ENCODE peak calls at places on chromosomes 2 and 18, in six cellular contexts. One of them, this sample, is unnamed.

GRCh38 chr2:170587937-170588336 is 127.2 kb upstream of the SP5 start:
- DNase-seq in foreskin fibroblast: peak
- DNase-seq in fibroblast of pulmonary artery: no peak
- DNase-seq in IMR-90: no peak
- DNase-seq in psoas muscle: no peak
- DNase-seq in fibroblast of mammary gland: peak
- DNase-seq in this sample: no peak

GRCh38 chr2:107595749-107596148 is 230.9 kb upstream of the RGPD4 start:
- DNase-seq in foreskin fibroblast: peak
- DNase-seq in fibroblast of pulmonary artery: peak
- DNase-seq in IMR-90: peak
- DNase-seq in psoas muscle: no peak
- DNase-seq in fibroblast of mammary gland: peak
- DNase-seq in this sample: peak

GRCh38 chr2:184357033-184357432 is 241.3 kb upstream of the ZNF804A start:
- DNase-seq in foreskin fibroblast: no peak
- DNase-seq in fibroblast of pulmonary artery: no peak
- DNase-seq in IMR-90: no peak
- DNase-seq in psoas muscle: no peak
- DNase-seq in fibroblast of mammary gland: no peak
- DNase-seq in this sample: no peak

GRCh38 chr2:189143930-189144329 is 35.6 kb downstream of the COL5A2 start:
- DNase-seq in foreskin fibroblast: peak
- DNase-seq in fibroblast of pulmonary artery: peak
- DNase-seq in IMR-90: peak
- DNase-seq in psoas muscle: no peak
- DNase-seq in fibroblast of mammary gland: peak
- DNase-seq in this sample: peak

GRCh38 chr2:56654936-56655335 is 471.1 kb downstream of the CCDC85A start:
- DNase-seq in foreskin fibroblast: no peak
- DNase-seq in fibroblast of pulmonary artery: no peak
- DNase-seq in IMR-90: no peak
- DNase-seq in psoas muscle: no peak
- DNase-seq in fibroblast of mammary gland: peak
- DNase-seq in this sample: no peak

GRCh38 chr2:66890286-66890812 is 455.4 kb downstream of the MEIS1 start:
- DNase-seq in foreskin fibroblast: peak
- DNase-seq in fibroblast of pulmonary artery: peak
- DNase-seq in IMR-90: peak
- DNase-seq in psoas muscle: no peak
- DNase-seq in fibroblast of mammary gland: no peak
- DNase-seq in this sample: no peak

GRCh38 chr18:58468191-58468590 is 160.7 kb downstream of the ALPK2 start:
- DNase-seq in foreskin fibroblast: no peak
- DNase-seq in fibroblast of pulmonary artery: no peak
- DNase-seq in IMR-90: no peak
- DNase-seq in psoas muscle: no peak
- DNase-seq in fibroblast of mammary gland: no peak
- DNase-seq in this sample: no peak

GRCh38 chr18:80157708-80158343 is 48.8 kb downstream of the ADNP2 start:
- DNase-seq in foreskin fibroblast: peak
- DNase-seq in fibroblast of pulmonary artery: peak
- DNase-seq in IMR-90: peak
- DNase-seq in psoas muscle: peak
- DNase-seq in fibroblast of mammary gland: peak
- DNase-seq in this sample: peak

GRCh38 chr2:152609699-152610098 is 107.6 kb downstream of the PRPF40A start:
- DNase-seq in foreskin fibroblast: no peak
- DNase-seq in fibroblast of pulmonary artery: no peak
- DNase-seq in IMR-90: no peak
- DNase-seq in psoas muscle: no peak
- DNase-seq in fibroblast of mammary gland: no peak
- DNase-seq in this sample: no peak

GRCh38 chr2:61585383-61585782 is 47.2 kb upstream of the XPO1 start:
- DNase-seq in foreskin fibroblast: no peak
- DNase-seq in fibroblast of pulmonary artery: peak
- DNase-seq in IMR-90: no peak
- DNase-seq in psoas muscle: no peak
- DNase-seq in fibroblast of mammary gland: no peak
- DNase-seq in this sample: no peak

GRCh38 chr2:177666408-177666807 is 273.8 kb downstream of the AGPS start:
- DNase-seq in foreskin fibroblast: peak
- DNase-seq in fibroblast of pulmonary artery: peak
- DNase-seq in IMR-90: peak
- DNase-seq in psoas muscle: no peak
- DNase-seq in fibroblast of mammary gland: peak
- DNase-seq in this sample: peak

GRCh38 chr18:40863801-40864200 is 1091.2 kb upstream of the PIK3C3 start:
- DNase-seq in foreskin fibroblast: no peak
- DNase-seq in fibroblast of pulmonary artery: no peak
- DNase-seq in IMR-90: no peak
- DNase-seq in psoas muscle: no peak
- DNase-seq in fibroblast of mammary gland: no peak
- DNase-seq in this sample: no peak

GRCh38 chr2:68252407-68253210 is at the start of gene PPP3R1:
- DNase-seq in foreskin fibroblast: peak
- DNase-seq in fibroblast of pulmonary artery: peak
- DNase-seq in IMR-90: peak
- DNase-seq in psoas muscle: peak
- DNase-seq in fibroblast of mammary gland: peak
- DNase-seq in this sample: peak

GRCh38 chr2:179538406-179538805 is 273.8 kb upstream of the SESTD1 start:
- DNase-seq in foreskin fibroblast: peak
- DNase-seq in fibroblast of pulmonary artery: peak
- DNase-seq in IMR-90: peak
- DNase-seq in psoas muscle: no peak
- DNase-seq in fibroblast of mammary gland: peak
- DNase-seq in this sample: no peak

GRCh38 chr2:2846379-2847130 is 515.5 kb upstream of the MYT1L start:
- DNase-seq in foreskin fibroblast: no peak
- DNase-seq in fibroblast of pulmonary artery: no peak
- DNase-seq in IMR-90: no peak
- DNase-seq in psoas muscle: peak
- DNase-seq in fibroblast of mammary gland: no peak
- DNase-seq in this sample: no peak

GRCh38 chr2:145386973-145387372 is 867.1 kb upstream of the ZEB2 start:
- DNase-seq in foreskin fibroblast: no peak
- DNase-seq in fibroblast of pulmonary artery: no peak
- DNase-seq in IMR-90: no peak
- DNase-seq in psoas muscle: no peak
- DNase-seq in fibroblast of mammary gland: no peak
- DNase-seq in this sample: no peak

GRCh38 chr2:150598383-150598782 is 110.9 kb upstream of the RND3 start:
- DNase-seq in foreskin fibroblast: peak
- DNase-seq in fibroblast of pulmonary artery: no peak
- DNase-seq in IMR-90: no peak
- DNase-seq in psoas muscle: no peak
- DNase-seq in fibroblast of mammary gland: no peak
- DNase-seq in this sample: no peak

GRCh38 chr2:135999899-136000298 is 14.5 kb upstream of the DARS1 start:
- DNase-seq in foreskin fibroblast: no peak
- DNase-seq in fibroblast of pulmonary artery: no peak
- DNase-seq in IMR-90: no peak
- DNase-seq in psoas muscle: no peak
- DNase-seq in fibroblast of mammary gland: no peak
- DNase-seq in this sample: no peak

GRCh38 chr2:16330012-16330411 is 335.6 kb downstream of the CYRIA start:
- DNase-seq in foreskin fibroblast: no peak
- DNase-seq in fibroblast of pulmonary artery: no peak
- DNase-seq in IMR-90: no peak
- DNase-seq in psoas muscle: no peak
- DNase-seq in fibroblast of mammary gland: no peak
- DNase-seq in this sample: no peak

GRCh38 chr18:30254331-30254730 is 788.2 kb downstream of the DSC3 start:
- DNase-seq in foreskin fibroblast: no peak
- DNase-seq in fibroblast of pulmonary artery: no peak
- DNase-seq in IMR-90: no peak
- DNase-seq in psoas muscle: no peak
- DNase-seq in fibroblast of mammary gland: no peak
- DNase-seq in this sample: no peak

GRCh38 chr2:18268400-18268799 is 292.1 kb downstream of the RDH14 start:
- DNase-seq in foreskin fibroblast: peak
- DNase-seq in fibroblast of pulmonary artery: no peak
- DNase-seq in IMR-90: peak
- DNase-seq in psoas muscle: no peak
- DNase-seq in fibroblast of mammary gland: peak
- DNase-seq in this sample: no peak

GRCh38 chr2:57720728-57721627 is 325.6 kb upstream of the VRK2 start:
- DNase-seq in foreskin fibroblast: peak
- DNase-seq in fibroblast of pulmonary artery: peak
- DNase-seq in IMR-90: peak
- DNase-seq in psoas muscle: no peak
- DNase-seq in fibroblast of mammary gland: peak
- DNase-seq in this sample: peak

GRCh38 chr2:191376981-191377629 is 131.9 kb downstream of the MYO1B start:
- DNase-seq in foreskin fibroblast: peak
- DNase-seq in fibroblast of pulmonary artery: peak
- DNase-seq in IMR-90: peak
- DNase-seq in psoas muscle: peak
- DNase-seq in fibroblast of mammary gland: peak
- DNase-seq in this sample: peak

GRCh38 chr18:10379511-10379910 is 74.9 kb upstream of the APCDD1 start:
- DNase-seq in foreskin fibroblast: peak
- DNase-seq in fibroblast of pulmonary artery: no peak
- DNase-seq in IMR-90: peak
- DNase-seq in psoas muscle: no peak
- DNase-seq in fibroblast of mammary gland: peak
- DNase-seq in this sample: peak

GRCh38 chr2:241956521-241957110 is 87.1 kb downstream of the RTP5 start:
- DNase-seq in foreskin fibroblast: no peak
- DNase-seq in fibroblast of pulmonary artery: no peak
- DNase-seq in IMR-90: no peak
- DNase-seq in psoas muscle: no peak
- DNase-seq in fibroblast of mammary gland: no peak
- DNase-seq in this sample: no peak

GRCh38 chr18:75727479-75727878 is 300.0 kb upstream of the SMIM21 start:
- DNase-seq in foreskin fibroblast: peak
- DNase-seq in fibroblast of pulmonary artery: peak
- DNase-seq in IMR-90: peak
- DNase-seq in psoas muscle: no peak
- DNase-seq in fibroblast of mammary gland: peak
- DNase-seq in this sample: no peak

GRCh38 chr18:7601249-7601620 is 34.1 kb downstream of the PTPRM start:
- DNase-seq in foreskin fibroblast: peak
- DNase-seq in fibroblast of pulmonary artery: peak
- DNase-seq in IMR-90: peak
- DNase-seq in psoas muscle: no peak
- DNase-seq in fibroblast of mammary gland: peak
- DNase-seq in this sample: peak

GRCh38 chr18:31445908-31446307 is 1.6 kb upstream of the DSG3 start:
- DNase-seq in foreskin fibroblast: no peak
- DNase-seq in fibroblast of pulmonary artery: no peak
- DNase-seq in IMR-90: no peak
- DNase-seq in psoas muscle: no peak
- DNase-seq in fibroblast of mammary gland: no peak
- DNase-seq in this sample: no peak

GRCh38 chr2:138432971-138433370 is 68.6 kb upstream of the SPOPL start:
- DNase-seq in foreskin fibroblast: peak
- DNase-seq in fibroblast of pulmonary artery: peak
- DNase-seq in IMR-90: peak
- DNase-seq in psoas muscle: no peak
- DNase-seq in fibroblast of mammary gland: peak
- DNase-seq in this sample: no peak

GRCh38 chr2:136411946-136412345 is 294.0 kb upstream of the CXCR4 start:
- DNase-seq in foreskin fibroblast: no peak
- DNase-seq in fibroblast of pulmonary artery: no peak
- DNase-seq in IMR-90: no peak
- DNase-seq in psoas muscle: no peak
- DNase-seq in fibroblast of mammary gland: no peak
- DNase-seq in this sample: no peak

GRCh38 chr18:78396756-78397155 is 582.9 kb upstream of the SALL3 start:
- DNase-seq in foreskin fibroblast: no peak
- DNase-seq in fibroblast of pulmonary artery: no peak
- DNase-seq in IMR-90: no peak
- DNase-seq in psoas muscle: no peak
- DNase-seq in fibroblast of mammary gland: no peak
- DNase-seq in this sample: no peak
- TF ChIP-seq CTCF in foreskin fibroblast: no peak
- TF ChIP-seq CTCF in fibroblast of pulmonary artery: no peak
- TF ChIP-seq CTCF in IMR-90: no peak
- TF ChIP-seq CTCF in psoas muscle: no peak
- TF ChIP-seq CTCF in fibroblast of mammary gland: no peak
- TF ChIP-seq CTCF in this sample: no peak

GRCh38 chr2:43400508-43400907 is 174.1 kb upstream of the ZFP36L2 start:
- DNase-seq in foreskin fibroblast: peak
- DNase-seq in fibroblast of pulmonary artery: no peak
- DNase-seq in IMR-90: peak
- DNase-seq in psoas muscle: no peak
- DNase-seq in fibroblast of mammary gland: peak
- DNase-seq in this sample: no peak
- TF ChIP-seq CTCF in foreskin fibroblast: peak
- TF ChIP-seq CTCF in fibroblast of pulmonary artery: peak
- TF ChIP-seq CTCF in IMR-90: no peak
- TF ChIP-seq CTCF in psoas muscle: peak
- TF ChIP-seq CTCF in fibroblast of mammary gland: peak
- TF ChIP-seq CTCF in this sample: peak

GRCh38 chr18:33020877-33021276 is 248.1 kb upstream of the KLHL14 start:
- DNase-seq in foreskin fibroblast: no peak
- DNase-seq in fibroblast of pulmonary artery: no peak
- DNase-seq in IMR-90: no peak
- DNase-seq in psoas muscle: no peak
- DNase-seq in fibroblast of mammary gland: peak
- DNase-seq in this sample: no peak
- TF ChIP-seq CTCF in foreskin fibroblast: no peak
- TF ChIP-seq CTCF in fibroblast of pulmonary artery: no peak
- TF ChIP-seq CTCF in IMR-90: no peak
- TF ChIP-seq CTCF in psoas muscle: no peak
- TF ChIP-seq CTCF in fibroblast of mammary gland: no peak
- TF ChIP-seq CTCF in this sample: no peak

DNA sequence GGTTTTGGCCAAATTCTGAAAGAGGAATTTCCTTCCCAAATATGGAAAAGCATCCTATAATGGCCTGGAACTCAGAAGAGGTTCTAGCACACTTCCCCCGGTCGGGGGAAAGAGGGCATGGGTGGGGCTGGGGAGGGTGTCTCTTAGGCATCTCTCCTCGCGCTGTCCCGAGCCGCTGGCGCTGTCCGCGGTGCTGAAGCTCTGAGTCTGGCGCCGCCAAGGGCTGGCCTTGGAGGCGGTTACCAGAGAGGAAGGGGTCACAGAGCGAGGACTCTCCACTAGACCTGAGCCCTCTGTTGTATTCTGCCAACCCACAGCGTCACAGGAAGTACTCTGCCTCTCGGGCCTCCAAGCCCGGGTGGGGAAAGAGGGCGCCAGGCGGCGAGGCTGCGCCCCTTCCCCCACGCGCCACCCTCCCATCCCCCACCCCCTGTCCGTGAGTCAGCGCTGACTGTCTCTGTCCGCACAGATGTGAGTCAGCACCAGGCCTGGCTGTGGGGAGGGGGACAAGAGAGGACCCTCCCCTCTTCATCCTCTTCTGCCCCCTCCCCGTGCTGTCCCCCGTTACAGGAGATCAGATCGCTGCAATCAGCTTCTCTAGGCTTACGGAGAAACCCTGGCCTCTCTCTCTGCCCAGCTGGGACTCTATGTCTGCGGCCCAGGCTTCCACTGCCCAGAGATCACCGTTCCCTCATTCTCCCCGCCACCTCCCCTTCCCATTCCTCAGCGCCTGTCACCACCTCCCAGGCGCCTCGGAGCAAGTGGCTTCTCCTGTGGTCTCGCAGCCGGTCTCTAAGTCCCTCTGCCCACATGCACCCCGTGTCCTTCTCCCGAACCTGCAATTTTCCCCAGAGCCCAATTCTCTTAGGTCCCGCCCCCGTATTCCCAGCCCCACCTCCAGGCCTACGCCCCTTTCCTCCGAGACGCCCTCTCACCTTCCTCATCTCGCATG is 783 bp downstream of the PTPRN start:
- DNase-seq in foreskin fibroblast: peak
- DNase-seq in fibroblast of pulmonary artery: peak
- DNase-seq in IMR-90: peak
- DNase-seq in psoas muscle: peak
- DNase-seq in fibroblast of mammary gland: peak
- DNase-seq in this sample: peak
- TF ChIP-seq CTCF in foreskin fibroblast: no peak
- TF ChIP-seq CTCF in fibroblast of pulmonary artery: no peak
- TF ChIP-seq CTCF in IMR-90: no peak
- TF ChIP-seq CTCF in psoas muscle: no peak
- TF ChIP-seq CTCF in fibroblast of mammary gland: no peak
- TF ChIP-seq CTCF in this sample: no peak